ENCODE peak calls at places on chromosome 4, in five cellular contexts. A is T1000, P is Caki2, H is GM03348, C is RPMI8226. S is an unnamed sample.

GRCh38 chr4:132076829-132077228 is 1072.3 kb upstream of the PCDH10 start:
- DNase-seq in A (no peak), P (no peak), H (no peak), C (no peak), S (no peak)

GRCh38 chr4:8188743-8189550 is 10.1 kb upstream of the SH3TC1 start:
- DNase-seq in A (no peak), P (peak), H (no peak), C (no peak), S (peak)

GRCh38 chr4:169307581-169307980 is 36.8 kb upstream of the SH3RF1 start:
- DNase-seq in A (no peak), P (no peak), H (no peak), C (no peak), S (no peak)

GRCh38 chr4:185335579-185335978 is 60.1 kb downstream of the LRP2BP start:
- DNase-seq in A (no peak), P (peak), H (no peak), C (no peak), S (no peak)

GRCh38 chr4:149549911-149550310 is 265.7 kb downstream of the IQCM start:
- DNase-seq in A (no peak), P (no peak), H (peak), C (no peak), S (peak)

GRCh38 chr4:186762865-186763264 is 39.2 kb upstream of the FAT1 start:
- DNase-seq in A (no peak), P (no peak), H (no peak), C (no peak), S (no peak)

GRCh38 chr4:17448689-17449088 is 63.2 kb downstream of the QDPR start:
- DNase-seq in A (no peak), P (no peak), H (peak), C (no peak), S (peak)

GRCh38 chr4:154490589-154491340 is 834 bp downstream of the DCHS2 start:
- DNase-seq in A (peak), P (peak), H (peak), C (no peak), S (no peak)

GRCh38 chr4:1975880-1976279 is 32.9 kb downstream of the NELFA start:
- DNase-seq in A (no peak), P (no peak), H (no peak), C (no peak), S (no peak)

GRCh38 chr4:184386271-184386781 is 88.0 kb downstream of the IRF2 start:
- DNase-seq in A (no peak), P (peak), H (no peak), C (no peak), S (no peak)

GRCh38 chr4:146637853-146638800 is 566 bp upstream of the POU4F2 start:
- DNase-seq in A (no peak), P (no peak), H (no peak), C (no peak), S (no peak)

GRCh38 chr4:146257511-146257910 is 43.2 kb downstream of the REELD1 start:
- DNase-seq in A (no peak), P (no peak), H (no peak), C (no peak), S (no peak)

GRCh38 chr4:154416183-154416543 is 75.4 kb downstream of the DCHS2 start:
- DNase-seq in A (no peak), P (no peak), H (peak), C (no peak), S (no peak)

GRCh38 chr4:119623025-119623424 is 5.6 kb downstream of the PDE5A start:
- DNase-seq in A (no peak), P (no peak), H (peak), C (no peak), S (no peak)

GRCh38 chr4:8202108-8202507 is 3.0 kb downstream of the SH3TC1 start:
- DNase-seq in A (no peak), P (no peak), H (no peak), C (no peak), S (no peak)

GRCh38 chr4:80201326-80202151 is 4.2 kb downstream of the PRDM8 start:
- DNase-seq in A (no peak), P (no peak), H (no peak), C (peak), S (no peak)

GRCh38 chr4:102606261-102606660 is 105.1 kb downstream of the NFKB1 start:
- DNase-seq in A (no peak), P (no peak), H (no peak), C (no peak), S (no peak)

GRCh38 chr4:55753856-55754255 is 65.7 kb upstream of the EXOC1L start:
- DNase-seq in A (no peak), P (no peak), H (no peak), C (no peak), S (no peak)

GRCh38 chr4:28357985-28358384 is 1497.3 kb downstream of the STIM2 start:
- DNase-seq in A (no peak), P (no peak), H (peak), C (no peak), S (no peak)

GRCh38 chr4:145842224-145842887 is 96.3 kb downstream of the ZNF827 start:
- DNase-seq in A (no peak), P (no peak), H (no peak), C (no peak), S (no peak)

GRCh38 chr4:52780206-52780605 is 29.0 kb upstream of the ERVMER34-1 start:
- DNase-seq in A (no peak), P (no peak), H (peak), C (no peak), S (peak)

GRCh38 chr4:165810726-165811125 is 62.3 kb upstream of the TLL1 start:
- DNase-seq in A (no peak), P (no peak), H (no peak), C (no peak), S (no peak)

GRCh38 chr4:90960840-90961239 is 833.6 kb downstream of the CCSER1 start:
- DNase-seq in A (no peak), P (no peak), H (no peak), C (no peak), S (no peak)

GRCh38 chr4:152667781-152668180 is 12.0 kb downstream of the TMEM154 start:
- DNase-seq in A (no peak), P (no peak), H (no peak), C (no peak), S (no peak)

GRCh38 chr4:108149588-108150380 is 18.9 kb downstream of the LEF1 start:
- DNase-seq in A (no peak), P (no peak), H (peak), C (no peak), S (no peak)

GRCh38 chr4:146648384-146648783 is 9.7 kb downstream of the POU4F2 start:
- DNase-seq in A (no peak), P (no peak), H (no peak), C (no peak), S (no peak)

GRCh38 chr4:8176547-8177399 is 18.2 kb upstream of the ABLIM2 start:
- DNase-seq in A (peak), P (peak), H (peak), C (peak), S (peak)

GRCh38 chr4:16026155-16026761 is 57.6 kb downstream of the PROM1 start:
- DNase-seq in A (no peak), P (peak), H (peak), C (peak), S (peak)

GRCh38 chr4:100075486-100076270 is 114.6 kb downstream of the DDIT4L start:
- DNase-seq in A (no peak), P (no peak), H (no peak), C (no peak), S (no peak)

GRCh38 chr4:30763337-30763736 is 43.2 kb downstream of the PCDH7 start:
- DNase-seq in A (no peak), P (no peak), H (peak), C (no peak), S (no peak)

GRCh38 chr4:40316333-40316781 is 18.8 kb upstream of the CHRNA9 start:
- DNase-seq in A (no peak), P (peak), H (peak), C (peak), S (peak)

GRCh38 chr4:48944252-48944651 is 37.7 kb upstream of the OCIAD2 start:
- DNase-seq in A (peak), P (peak), H (no peak), C (no peak), S (no peak)

GRCh38 chr4:52837716-52838558 is 24.2 kb upstream of the RASL11B start:
- DNase-seq in A (peak), P (peak), H (peak), C (no peak), S (peak)

GRCh38 chr4:7964890-7965662 is 25.4 kb upstream of the AFAP1 start:
- DNase-seq in A (no peak), P (peak), H (no peak), C (no peak), S (no peak)

GRCh38 chr4:107721436-107722090 is 1.5 kb upstream of the PAPSS1 start:
- DNase-seq in A (no peak), P (no peak), H (no peak), C (no peak), S (no peak)

GRCh38 chr4:177118596-177118995 is 191.1 kb upstream of the NEIL3 start:
- DNase-seq in A (no peak), P (no peak), H (peak), C (no peak), S (peak)

GRCh38 chr4:105145059-105145912 is 1.4 kb upstream of the TET2 start:
- DNase-seq in A (no peak), P (peak), H (no peak), C (no peak), S (no peak)

GRCh38 chr4:162061214-162061613 is 102.6 kb downstream of the FSTL5 start:
- DNase-seq in A (no peak), P (peak), H (no peak), C (no peak), S (no peak)

S was measured in AG08396.